ENCODE peak calls at places on chromosome 1, in eight cellular contexts. One of them, this sample, is unnamed.

GRCh38 chr1:204672069-204672468 is 13.5 kb downstream of the LRRN2 start:
- DNase-seq in dermis blood vessel endothelial cell: no peak
- DNase-seq in Right ventricle myocardium superior: no peak
- DNase-seq in ELF-1: no peak
- DNase-seq in amniotic stem cell: no peak
- DNase-seq in IMR-90: no peak
- DNase-seq in activated CD8-positive, alpha-beta memory T cell treated with anti-CD3 and anti-CD28 coated beads for 1 hour: no peak
- DNase-seq in foreskin keratinocyte: no peak
- DNase-seq in this sample: no peak

GRCh38 chr1:30172757-30173156 is 550.6 kb downstream of the MATN1 start:
- DNase-seq in activated CD8-positive, alpha-beta memory T cell treated with anti-CD3 and anti-CD28 coated beads for 1 hour: no peak
- DNase-seq in IMR-90: no peak
- DNase-seq in Right ventricle myocardium superior: no peak
- DNase-seq in foreskin keratinocyte: no peak
- DNase-seq in dermis blood vessel endothelial cell: no peak
- DNase-seq in amniotic stem cell: no peak
- DNase-seq in ELF-1: no peak
- DNase-seq in this sample: no peak

GRCh38 chr1:201808633-201808990 is 20.3 kb upstream of the IPO9 start:
- DNase-seq in amniotic stem cell: no peak
- DNase-seq in ELF-1: no peak
- DNase-seq in IMR-90: no peak
- DNase-seq in dermis blood vessel endothelial cell: no peak
- DNase-seq in foreskin keratinocyte: no peak
- DNase-seq in activated CD8-positive, alpha-beta memory T cell treated with anti-CD3 and anti-CD28 coated beads for 1 hour: no peak
- DNase-seq in Right ventricle myocardium superior: no peak
- DNase-seq in this sample: no peak

GRCh38 chr1:227450489-227450888 is 112.9 kb upstream of the ZNF678 start:
- DNase-seq in foreskin keratinocyte: no peak
- DNase-seq in amniotic stem cell: no peak
- DNase-seq in IMR-90: no peak
- DNase-seq in activated CD8-positive, alpha-beta memory T cell treated with anti-CD3 and anti-CD28 coated beads for 1 hour: no peak
- DNase-seq in dermis blood vessel endothelial cell: no peak
- DNase-seq in Right ventricle myocardium superior: no peak
- DNase-seq in ELF-1: no peak
- DNase-seq in this sample: no peak

GRCh38 chr1:230749150-230749549 is 2.0 kb downstream of the CAPN9 start:
- DNase-seq in IMR-90: no peak
- DNase-seq in ELF-1: no peak
- DNase-seq in amniotic stem cell: no peak
- DNase-seq in activated CD8-positive, alpha-beta memory T cell treated with anti-CD3 and anti-CD28 coated beads for 1 hour: no peak
- DNase-seq in dermis blood vessel endothelial cell: no peak
- DNase-seq in Right ventricle myocardium superior: no peak
- DNase-seq in foreskin keratinocyte: no peak
- DNase-seq in this sample: no peak

GRCh38 chr1:225442156-225442555 is 14.3 kb upstream of the LBR start:
- DNase-seq in IMR-90: no peak
- DNase-seq in Right ventricle myocardium superior: no peak
- DNase-seq in dermis blood vessel endothelial cell: no peak
- DNase-seq in foreskin keratinocyte: no peak
- DNase-seq in amniotic stem cell: no peak
- DNase-seq in activated CD8-positive, alpha-beta memory T cell treated with anti-CD3 and anti-CD28 coated beads for 1 hour: no peak
- DNase-seq in ELF-1: no peak
- DNase-seq in this sample: no peak

GRCh38 chr1:200409203-200409760 is 554 bp downstream of the ZNF281 start:
- DNase-seq in ELF-1: peak
- DNase-seq in IMR-90: peak
- DNase-seq in dermis blood vessel endothelial cell: peak
- DNase-seq in foreskin keratinocyte: no peak
- DNase-seq in amniotic stem cell: no peak
- DNase-seq in activated CD8-positive, alpha-beta memory T cell treated with anti-CD3 and anti-CD28 coated beads for 1 hour: peak
- DNase-seq in Right ventricle myocardium superior: peak
- DNase-seq in this sample: no peak

GRCh38 chr1:167090289-167090942 is at the start of gene GPA33:
- DNase-seq in foreskin keratinocyte: no peak
- DNase-seq in activated CD8-positive, alpha-beta memory T cell treated with anti-CD3 and anti-CD28 coated beads for 1 hour: no peak
- DNase-seq in Right ventricle myocardium superior: no peak
- DNase-seq in ELF-1: no peak
- DNase-seq in dermis blood vessel endothelial cell: no peak
- DNase-seq in amniotic stem cell: no peak
- DNase-seq in IMR-90: no peak
- DNase-seq in this sample: no peak

GRCh38 chr1:186208405-186209129 is 166.5 kb downstream of the TPR start:
- DNase-seq in ELF-1: no peak
- DNase-seq in foreskin keratinocyte: no peak
- DNase-seq in dermis blood vessel endothelial cell: no peak
- DNase-seq in amniotic stem cell: no peak
- DNase-seq in Right ventricle myocardium superior: no peak
- DNase-seq in IMR-90: peak
- DNase-seq in activated CD8-positive, alpha-beta memory T cell treated with anti-CD3 and anti-CD28 coated beads for 1 hour: no peak
- DNase-seq in this sample: no peak

GRCh38 chr1:203792491-203792890 is 2.9 kb upstream of the ZBED6 start:
- DNase-seq in dermis blood vessel endothelial cell: no peak
- DNase-seq in activated CD8-positive, alpha-beta memory T cell treated with anti-CD3 and anti-CD28 coated beads for 1 hour: no peak
- DNase-seq in IMR-90: no peak
- DNase-seq in foreskin keratinocyte: no peak
- DNase-seq in Right ventricle myocardium superior: no peak
- DNase-seq in amniotic stem cell: no peak
- DNase-seq in ELF-1: no peak
- DNase-seq in this sample: no peak

GRCh38 chr1:204941415-204942338 is 71.0 kb downstream of the NFASC start:
- DNase-seq in IMR-90: peak
- DNase-seq in amniotic stem cell: no peak
- DNase-seq in dermis blood vessel endothelial cell: peak
- DNase-seq in Right ventricle myocardium superior: peak
- DNase-seq in foreskin keratinocyte: no peak
- DNase-seq in ELF-1: peak
- DNase-seq in activated CD8-positive, alpha-beta memory T cell treated with anti-CD3 and anti-CD28 coated beads for 1 hour: peak
- DNase-seq in this sample: no peak

GRCh38 chr1:230328342-230329015 is 97.7 kb downstream of the PGBD5 start:
- DNase-seq in foreskin keratinocyte: peak
- DNase-seq in ELF-1: no peak
- DNase-seq in Right ventricle myocardium superior: no peak
- DNase-seq in dermis blood vessel endothelial cell: no peak
- DNase-seq in amniotic stem cell: no peak
- DNase-seq in activated CD8-positive, alpha-beta memory T cell treated with anti-CD3 and anti-CD28 coated beads for 1 hour: no peak
- DNase-seq in IMR-90: no peak
- DNase-seq in this sample: no peak

GRCh38 chr1:71350805-71351204 is 270.0 kb upstream of the ZRANB2 start:
- DNase-seq in foreskin keratinocyte: no peak
- DNase-seq in Right ventricle myocardium superior: no peak
- DNase-seq in amniotic stem cell: no peak
- DNase-seq in ELF-1: no peak
- DNase-seq in activated CD8-positive, alpha-beta memory T cell treated with anti-CD3 and anti-CD28 coated beads for 1 hour: no peak
- DNase-seq in dermis blood vessel endothelial cell: no peak
- DNase-seq in IMR-90: peak
- DNase-seq in this sample: no peak

GRCh38 chr1:107262472-107263286 is 121.8 kb downstream of the NTNG1 start:
- DNase-seq in IMR-90: no peak
- DNase-seq in Right ventricle myocardium superior: no peak
- DNase-seq in foreskin keratinocyte: peak
- DNase-seq in activated CD8-positive, alpha-beta memory T cell treated with anti-CD3 and anti-CD28 coated beads for 1 hour: no peak
- DNase-seq in amniotic stem cell: no peak
- DNase-seq in ELF-1: no peak
- DNase-seq in dermis blood vessel endothelial cell: no peak
- DNase-seq in this sample: no peak

GRCh38 chr1:1128454-1129139 is 12.7 kb upstream of the C1orf159 start:
- DNase-seq in Right ventricle myocardium superior: no peak
- DNase-seq in IMR-90: no peak
- DNase-seq in dermis blood vessel endothelial cell: no peak
- DNase-seq in ELF-1: no peak
- DNase-seq in amniotic stem cell: no peak
- DNase-seq in foreskin keratinocyte: no peak
- DNase-seq in activated CD8-positive, alpha-beta memory T cell treated with anti-CD3 and anti-CD28 coated beads for 1 hour: no peak
- DNase-seq in this sample: no peak

GRCh38 chr1:34924759-34925555 is 4.5 kb downstream of the DLGAP3 start:
- DNase-seq in activated CD8-positive, alpha-beta memory T cell treated with anti-CD3 and anti-CD28 coated beads for 1 hour: peak
- DNase-seq in dermis blood vessel endothelial cell: peak
- DNase-seq in amniotic stem cell: peak
- DNase-seq in IMR-90: peak
- DNase-seq in Right ventricle myocardium superior: peak
- DNase-seq in ELF-1: peak
- DNase-seq in foreskin keratinocyte: no peak
- DNase-seq in this sample: no peak

GRCh38 chr1:161936786-161937185 is 86.9 kb downstream of the OLFML2B start:
- DNase-seq in ELF-1: no peak
- DNase-seq in activated CD8-positive, alpha-beta memory T cell treated with anti-CD3 and anti-CD28 coated beads for 1 hour: no peak
- DNase-seq in amniotic stem cell: no peak
- DNase-seq in dermis blood vessel endothelial cell: no peak
- DNase-seq in IMR-90: no peak
- DNase-seq in Right ventricle myocardium superior: no peak
- DNase-seq in foreskin keratinocyte: no peak
- DNase-seq in this sample: no peak

GRCh38 chr1:61692155-61692783 is 32.7 kb downstream of the TM2D1 start:
- DNase-seq in IMR-90: peak
- DNase-seq in amniotic stem cell: no peak
- DNase-seq in foreskin keratinocyte: no peak
- DNase-seq in dermis blood vessel endothelial cell: no peak
- DNase-seq in activated CD8-positive, alpha-beta memory T cell treated with anti-CD3 and anti-CD28 coated beads for 1 hour: no peak
- DNase-seq in ELF-1: no peak
- DNase-seq in Right ventricle myocardium superior: no peak
- DNase-seq in this sample: no peak

GRCh38 chr1:185463433-185463832 is 146.4 kb upstream of the IVNS1ABP start:
- DNase-seq in Right ventricle myocardium superior: no peak
- DNase-seq in amniotic stem cell: no peak
- DNase-seq in ELF-1: no peak
- DNase-seq in dermis blood vessel endothelial cell: no peak
- DNase-seq in foreskin keratinocyte: no peak
- DNase-seq in IMR-90: no peak
- DNase-seq in activated CD8-positive, alpha-beta memory T cell treated with anti-CD3 and anti-CD28 coated beads for 1 hour: no peak
- DNase-seq in this sample: no peak

GRCh38 chr1:203559523-203559922 is 65.6 kb downstream of the OPTC start:
- DNase-seq in amniotic stem cell: peak
- DNase-seq in activated CD8-positive, alpha-beta memory T cell treated with anti-CD3 and anti-CD28 coated beads for 1 hour: no peak
- DNase-seq in IMR-90: peak
- DNase-seq in Right ventricle myocardium superior: no peak
- DNase-seq in foreskin keratinocyte: no peak
- DNase-seq in ELF-1: no peak
- DNase-seq in dermis blood vessel endothelial cell: no peak
- DNase-seq in this sample: no peak

This sample was measured in esophagus squamous epithelium.